ENCODE peak calls at places on chromosomes 13 and 19, in seven cellular contexts. D, T, Q, N, V, G and F are unnamed samples.

GRCh38 chr19:51227324-51227723 is 2.4 kb downstream of the CD33 start:
- DNase-seq in D (no peak), T (no peak), Q (no peak), N (no peak), V (no peak), G (no peak), F (no peak)

GRCh38 chr19:50639121-50640112 is at the start of gene SYT3:
- DNase-seq in D (no peak), T (peak; percentile 67), Q (peak; percentile 49), N (no peak), V (peak; percentile 22), G (peak; percentile 45), F (no peak)

GRCh38 chr13:94198666-94199065 is 280.8 kb downstream of the DCT start:
- DNase-seq in D (peak; percentile 72), T (no peak), Q (no peak), N (no peak), V (no peak), G (no peak), F (no peak)

GRCh38 chr19:531753-532571 is at the start of gene CDC34:
- DNase-seq in D (no peak), T (peak; percentile 79), Q (no peak), N (no peak), V (no peak), G (no peak), F (no peak)

GRCh38 chr13:57624565-57625435 is 6.7 kb upstream of the PCDH17 start:
- DNase-seq in D (peak; percentile 68), T (no peak), Q (no peak), N (no peak), V (no peak), G (peak; percentile 12), F (peak; percentile 71)

GRCh38 chr13:94233401-94233800 is 246.1 kb downstream of the DCT start:
- DNase-seq in D (peak; percentile 90), T (no peak), Q (no peak), N (no peak), V (peak; percentile 82), G (peak; percentile 90), F (peak; percentile 90)

GRCh38 chr13:93004919-93005318 is 221.7 kb upstream of the GPC6 start:
- DNase-seq in D (no peak), T (no peak), Q (no peak), N (no peak), V (no peak), G (no peak), F (peak; percentile 61)

GRCh38 chr13:31431722-31432137 is 232.0 kb downstream of the B3GLCT start:
- DNase-seq in D (peak; percentile 26), T (peak; percentile 9), Q (peak; percentile 38), N (peak; percentile 41), V (peak; percentile 42), G (peak; percentile 53), F (peak; percentile 53)

GRCh38 chr13:49220856-49221614 is 897 bp downstream of the MLNR start:
- DNase-seq in D (no peak), T (no peak), Q (no peak), N (no peak), V (peak; percentile 9), G (peak; percentile 28), F (no peak)

GRCh38 chr19:7522923-7523667 is 671 bp downstream of the MCOLN1 start:
- DNase-seq in D (no peak), T (no peak), Q (no peak), N (no peak), V (no peak), G (peak; percentile 44), F (peak; percentile 20)

GRCh38 chr19:37905936-37906867 is at the start of gene WDR87:
- DNase-seq in D (peak; percentile 21), T (no peak), Q (peak; percentile 45), N (peak; percentile 14), V (no peak), G (no peak), F (peak; percentile 44)

GRCh38 chr19:2476451-2477140 is 669 bp downstream of the GADD45B start:
- DNase-seq in D (peak; percentile 89), T (no peak), Q (peak; percentile 77), N (peak; percentile 65), V (peak; percentile 88), G (peak; percentile 64), F (peak; percentile 44)

GRCh38 chr19:46159893-46160775 is 12.1 kb downstream of the IGFL2 start:
- DNase-seq in D (no peak), T (no peak), Q (no peak), N (no peak), V (no peak), G (no peak), F (no peak)

GRCh38 chr13:97223711-97224461 is 1.8 kb downstream of the MBNL2 start:
- DNase-seq in D (peak; percentile 96), T (no peak), Q (no peak), N (no peak), V (peak; percentile 73), G (peak; percentile 95), F (peak; percentile 82)

GRCh38 chr13:109718726-109719125 is 67.7 kb downstream of the IRS2 start:
- DNase-seq in D (no peak), T (no peak), Q (no peak), N (no peak), V (no peak), G (no peak), F (no peak)

GRCh38 chr13:95858286-95859075 is 181.5 kb downstream of the DNAJC3 start:
- DNase-seq in D (peak; percentile 64), T (no peak), Q (no peak), N (no peak), V (peak; percentile 7), G (peak; percentile 14), F (peak; percentile 20)

GRCh38 chr13:29578300-29579048 is 17.0 kb downstream of the SLC7A1 start:
- DNase-seq in D (no peak), T (no peak), Q (no peak), N (no peak), V (peak; percentile 29), G (no peak), F (no peak)

GRCh38 chr19:19261350-19262189 is 11.5 kb downstream of the TM6SF2 start:
- DNase-seq in D (no peak), T (no peak), Q (no peak), N (no peak), V (no peak), G (no peak), F (no peak)

GRCh38 chr13:94657167-94657566 is 55.2 kb downstream of the SOX21 start:
- DNase-seq in D (no peak), T (no peak), Q (no peak), N (no peak), V (peak; percentile 49), G (no peak), F (peak; percentile 65)

GRCh38 chr13:43390101-43390500 is 366.7 kb downstream of the DNAJC15 start:
- DNase-seq in D (no peak), T (no peak), Q (no peak), N (no peak), V (no peak), G (no peak), F (no peak)

GRCh38 chr13:112870062-112870352 is 99.0 kb upstream of the MCF2L start:
- DNase-seq in D (no peak), T (no peak), Q (no peak), N (no peak), V (no peak), G (no peak), F (no peak)

GRCh38 chr13:77698211-77699058 is 948 bp downstream of the SLAIN1 start:
- DNase-seq in D (no peak), T (peak; percentile 39), Q (peak; percentile 48), N (peak; percentile 29), V (no peak), G (peak; percentile 14), F (no peak)

GRCh38 chr13:51523082-51523518 is 61.2 kb upstream of the WDFY2 start:
- DNase-seq in D (peak; percentile 60), T (no peak), Q (no peak), N (peak; percentile 10), V (peak; percentile 65), G (peak; percentile 74), F (peak; percentile 71)

GRCh38 chr13:41613984-41614581 is 156.7 kb downstream of the RGCC start:
- DNase-seq in D (peak; percentile 92), T (no peak), Q (no peak), N (no peak), V (peak; percentile 36), G (peak; percentile 84), F (peak; percentile 39)

GRCh38 chr19:51458899-51459592 is 792 bp upstream of the SIGLEC8 start:
- DNase-seq in D (no peak), T (no peak), Q (no peak), N (no peak), V (no peak), G (no peak), F (no peak)